ENCODE peak calls at places on chromosome 20, in ten cellular contexts. W is mesothelial cell of epicardium, Q is midbrain, Z is Calu3, N is prostate gland, V is NCI-H187, R is adrenal gland, P is IMR-90, H is epithelial cell of esophagus, J is AG04449. I is an unnamed sample.

GRCh38 chr20:460180-460579 is 2.2 kb downstream of the TBC1D20 start:
- DNase-seq in P (no peak), W (no peak), N (no peak), H (no peak), V (no peak), J (no peak), Q (no peak), R (no peak), Z (no peak), I (peak)

GRCh38 chr20:48159156-48159971 is 374.1 kb upstream of the SULF2 start:
- DNase-seq in W (no peak), Z (no peak), R (no peak), V (no peak), Q (no peak), H (no peak), J (no peak), P (no peak), N (no peak), I (no peak)

GRCh38 chr20:7155282-7155681 is 387.8 kb downstream of the BMP2 start:
- DNase-seq in Z (no peak), V (no peak), H (peak), W (no peak), N (no peak), P (no peak), Q (no peak), J (no peak), R (no peak), I (no peak)

GRCh38 chr20:23125159-23125558 is 39.0 kb upstream of the CD93 start:
- DNase-seq in P (no peak), R (peak), W (no peak), V (no peak), J (no peak), H (no peak), Z (no peak), Q (no peak), N (no peak), I (no peak)

GRCh38 chr20:57657537-57658446 is 37.6 kb upstream of the ZBP1 start:
- DNase-seq in R (peak), N (peak), W (peak), V (no peak), H (peak), J (no peak), Z (peak), P (no peak), Q (no peak), I (peak)

GRCh38 chr20:35947489-35947888 is 6.8 kb downstream of the SCAND1 start:
- DNase-seq in V (no peak), N (no peak), H (peak), Z (peak), P (peak), Q (no peak), W (no peak), J (no peak), R (no peak), I (peak)

GRCh38 chr20:14062786-14063185 is 67.5 kb downstream of the MACROD2 start:
- DNase-seq in P (no peak), H (peak), V (no peak), Z (no peak), W (no peak), Q (no peak), N (no peak), R (no peak), J (no peak), I (no peak)

GRCh38 chr20:46688151-46689081 is 828 bp downstream of the TP53RK start:
- DNase-seq in Z (no peak), W (no peak), H (peak), J (no peak), N (peak), R (peak), P (peak), V (no peak), Q (peak), I (no peak)

GRCh38 chr20:58339741-58340140 is 30.2 kb downstream of the RAB22A start:
- DNase-seq in H (peak), W (no peak), Z (no peak), R (no peak), J (no peak), V (no peak), Q (no peak), N (no peak), P (no peak), I (no peak)

GRCh38 chr20:55205684-55206083 is 730.3 kb downstream of the DOK5 start:
- DNase-seq in J (no peak), V (no peak), Q (no peak), N (no peak), W (no peak), R (no peak), H (peak), Z (no peak), P (no peak), I (no peak)

GRCh38 chr20:62508641-62509051 is 32.9 kb upstream of the GATA5 start:
- DNase-seq in P (no peak), W (no peak), J (no peak), V (no peak), R (no peak), H (no peak), Z (peak), Q (no peak), N (no peak), I (no peak)

GRCh38 chr20:37836926-37837325 is 66.0 kb upstream of the VSTM2L start:
- DNase-seq in H (no peak), J (no peak), P (no peak), N (no peak), R (no peak), V (no peak), Q (no peak), Z (no peak), W (no peak), I (no peak)

GRCh38 chr20:45685896-45686295 is 15.9 kb upstream of the WFDC11 start:
- DNase-seq in W (no peak), R (no peak), Q (no peak), P (no peak), N (no peak), H (peak), Z (peak), J (no peak), V (no peak), I (no peak)

GRCh38 chr20:63361507-63362425 is 617 bp upstream of the CHRNA4 start:
- DNase-seq in H (no peak), J (no peak), Q (no peak), R (no peak), W (no peak), N (no peak), P (no peak), Z (no peak), V (no peak), I (no peak)

GRCh38 chr20:32945710-32946221 is 58.5 kb downstream of the SUN5 start:
- DNase-seq in V (no peak), W (no peak), N (no peak), R (no peak), P (peak), H (peak), J (peak), Z (peak), Q (no peak), I (peak)

GRCh38 chr20:17916365-17916996 is 52.1 kb downstream of the SNX5 start:
- DNase-seq in R (no peak), V (no peak), Z (no peak), N (no peak), P (no peak), W (no peak), Q (no peak), J (no peak), H (no peak), I (no peak)

GRCh38 chr20:9514461-9515210 is at the start of gene LAMP5:
- DNase-seq in P (peak), Z (no peak), V (no peak), R (peak), W (peak), Q (peak), N (no peak), H (peak), J (no peak), I (no peak)